ENCODE peak calls at places on chromosomes 7 and 10, in four cellular contexts. One of them, this sample, is unnamed.

GRCh38 chr7:124072603-124073324 is 39.9 kb upstream of the TMEM229A start:
- DNase-seq in ELR: peak
- DNase-seq in NCI-H510A: no peak
- DNase-seq in activated CD8-positive, alpha-beta memory T cell treated with anti-CD3 and anti-CD28 coated beads, Interleukin-2, amount 50 U/mL, for 48 hours: no peak
- DNase-seq in this sample: no peak

GRCh38 chr10:80454526-80455460 is 683 bp downstream of the TSPAN14 start:
- DNase-seq in ELR: peak
- DNase-seq in activated CD8-positive, alpha-beta memory T cell treated with anti-CD3 and anti-CD28 coated beads, Interleukin-2, amount 50 U/mL, for 48 hours: no peak
- DNase-seq in NCI-H510A: no peak
- DNase-seq in this sample: no peak

GRCh38 chr10:55500931-55501559 is 700.0 kb upstream of the PCDH15 start:
- DNase-seq in activated CD8-positive, alpha-beta memory T cell treated with anti-CD3 and anti-CD28 coated beads, Interleukin-2, amount 50 U/mL, for 48 hours: no peak
- DNase-seq in NCI-H510A: no peak
- DNase-seq in ELR: no peak
- DNase-seq in this sample: peak

GRCh38 chr10:26781797-26782196 is 79.0 kb downstream of the ABI1 start:
- DNase-seq in activated CD8-positive, alpha-beta memory T cell treated with anti-CD3 and anti-CD28 coated beads, Interleukin-2, amount 50 U/mL, for 48 hours: no peak
- DNase-seq in NCI-H510A: no peak
- DNase-seq in ELR: peak
- DNase-seq in this sample: no peak

GRCh38 chr10:90817173-90817889 is 40.5 kb downstream of the HTR7 start:
- DNase-seq in NCI-H510A: no peak
- DNase-seq in ELR: no peak
- DNase-seq in activated CD8-positive, alpha-beta memory T cell treated with anti-CD3 and anti-CD28 coated beads, Interleukin-2, amount 50 U/mL, for 48 hours: no peak
- DNase-seq in this sample: no peak

GRCh38 chr10:34384363-34384762 is 430.7 kb downstream of the PARD3 start:
- DNase-seq in activated CD8-positive, alpha-beta memory T cell treated with anti-CD3 and anti-CD28 coated beads, Interleukin-2, amount 50 U/mL, for 48 hours: no peak
- DNase-seq in ELR: no peak
- DNase-seq in NCI-H510A: no peak
- DNase-seq in this sample: no peak

GRCh38 chr7:146635200-146636032 is 518.8 kb downstream of the CNTNAP2 start:
- DNase-seq in activated CD8-positive, alpha-beta memory T cell treated with anti-CD3 and anti-CD28 coated beads, Interleukin-2, amount 50 U/mL, for 48 hours: no peak
- DNase-seq in ELR: no peak
- DNase-seq in NCI-H510A: peak
- DNase-seq in this sample: no peak

GRCh38 chr7:36198854-36199266 is 45.8 kb downstream of the EEPD1 start:
- DNase-seq in ELR: peak
- DNase-seq in NCI-H510A: no peak
- DNase-seq in activated CD8-positive, alpha-beta memory T cell treated with anti-CD3 and anti-CD28 coated beads, Interleukin-2, amount 50 U/mL, for 48 hours: no peak
- DNase-seq in this sample: no peak

This sample was measured in ecto neural progenitor cell.